ENCODE peak calls at places on chromosome 4, in five cellular contexts. X is mesenchymal stem cell, L is H9, A is trophoblast cell, B is H1. P is an unnamed sample.

GRCh38 chr4:183099537-183100297 is 660 bp downstream of the WWC2 start:
- DNase-seq in X (peak), L (peak), A (peak), B (no peak), P (peak)

GRCh38 chr4:151712777-151713176 is 48.0 kb downstream of the GATB start:
- DNase-seq in X (no peak), L (no peak), A (no peak), B (no peak), P (no peak)

GRCh38 chr4:76308548-76308947 is 2.0 kb downstream of the STBD1 start:
- DNase-seq in X (no peak), L (no peak), A (peak), B (no peak), P (no peak)

GRCh38 chr4:171117457-171117856 is 695.7 kb upstream of the GALNTL6 start:
- DNase-seq in X (peak), L (no peak), A (peak), B (no peak), P (no peak)

GRCh38 chr4:41217020-41217333 is 2.6 kb upstream of the APBB2 start:
- DNase-seq in X (no peak), L (no peak), A (no peak), B (no peak), P (no peak)

GRCh38 chr4:184376136-184376838 is 98.1 kb downstream of the IRF2 start:
- DNase-seq in X (no peak), L (no peak), A (no peak), B (no peak), P (no peak)

GRCh38 chr4:176758731-176759130 is 34.0 kb downstream of the VEGFC start:
- DNase-seq in X (no peak), L (no peak), A (no peak), B (no peak), P (no peak)

GRCh38 chr4:15799703-15800102 is 21.6 kb downstream of the CD38 start:
- DNase-seq in X (no peak), L (no peak), A (no peak), B (no peak), P (no peak)

GRCh38 chr4:125049711-125050110 is 265.0 kb upstream of the FAT4 start:
- DNase-seq in X (peak), L (no peak), A (no peak), B (no peak), P (no peak)

GRCh38 chr4:41458689-41459088 is 79.3 kb upstream of the LIMCH1 start:
- DNase-seq in X (no peak), L (no peak), A (no peak), B (no peak), P (no peak)

GRCh38 chr4:16269742-16270522 is 43.7 kb upstream of the TAPT1 start:
- DNase-seq in X (peak), L (no peak), A (peak), B (no peak), P (no peak)

GRCh38 chr4:186217733-186218293 is 9.5 kb upstream of the KLKB1 start:
- DNase-seq in X (no peak), L (no peak), A (no peak), B (no peak), P (no peak)

GRCh38 chr4:114311745-114312144 is 286.9 kb upstream of the UGT8 start:
- DNase-seq in X (no peak), L (no peak), A (no peak), B (no peak), P (no peak)

GRCh38 chr4:164955107-164955805 is 22.2 kb downstream of the TRIM61 start:
- DNase-seq in X (no peak), L (no peak), A (no peak), B (no peak), P (no peak)

GRCh38 chr4:181946902-181947301 is 296.3 kb upstream of the TENM3 start:
- DNase-seq in X (peak), L (no peak), A (no peak), B (no peak), P (no peak)

GRCh38 chr4:36133658-36134057 is 110.7 kb downstream of the ARAP2 start:
- DNase-seq in X (no peak), L (no peak), A (no peak), B (no peak), P (no peak)

GRCh38 chr4:130393246-130394041 is 1297.5 kb downstream of the C4orf33 start:
- DNase-seq in X (peak), L (no peak), A (no peak), B (no peak), P (no peak)

GRCh38 chr4:171601091-171601490 is 212.1 kb upstream of the GALNTL6 start:
- DNase-seq in X (no peak), L (no peak), A (no peak), B (no peak), P (no peak)

GRCh38 chr4:13103382-13104015 is 380.6 kb downstream of the RAB28 start:
- DNase-seq in X (no peak), L (peak), A (no peak), B (no peak), P (no peak)

GRCh38 chr4:166458756-166459155 is 585.7 kb downstream of the TLL1 start:
- DNase-seq in X (no peak), L (no peak), A (no peak), B (no peak), P (no peak)

GRCh38 chr4:96003941-96004340 is 164.0 kb downstream of the PDHA2 start:
- DNase-seq in X (no peak), L (no peak), A (no peak), B (no peak), P (no peak)

GRCh38 chr4:89563431-89563830 is 255.8 kb upstream of the GPRIN3 start:
- DNase-seq in X (no peak), L (no peak), A (no peak), B (no peak), P (no peak)

GRCh38 chr4:140185725-140186124 is 31.7 kb upstream of the MAML3 start:
- DNase-seq in X (no peak), L (no peak), A (no peak), B (no peak), P (no peak)

GRCh38 chr4:171717231-171717720 is 95.9 kb upstream of the GALNTL6 start:
- DNase-seq in X (no peak), L (no peak), A (no peak), B (no peak), P (no peak)

GRCh38 chr4:187603093-187603395 is 392.5 kb upstream of the ZFP42 start:
- DNase-seq in X (peak), L (no peak), A (no peak), B (no peak), P (no peak)

GRCh38 chr4:54274786-54275503 is 45.9 kb downstream of the PDGFRA start:
- DNase-seq in X (peak), L (no peak), A (no peak), B (no peak), P (no peak)

GRCh38 chr4:140884431-140885058 is 128.4 kb upstream of the TBC1D9 start:
- DNase-seq in X (peak), L (peak), A (peak), B (peak), P (peak)

GRCh38 chr4:102438873-102439614 is 62.1 kb upstream of the NFKB1 start:
- DNase-seq in X (peak), L (no peak), A (peak), B (no peak), P (no peak)

GRCh38 chr4:176767183-176767582 is 25.5 kb downstream of the VEGFC start:
- DNase-seq in X (no peak), L (no peak), A (no peak), B (no peak), P (no peak)

GRCh38 chr4:188986271-188986689 is 847.0 kb downstream of the TRIML1 start:
- DNase-seq in X (peak), L (no peak), A (peak), B (no peak), P (no peak)

GRCh38 chr4:177380730-177381287 is 61.4 kb downstream of the AGA start:
- DNase-seq in X (peak), L (peak), A (peak), B (peak), P (no peak)

GRCh38 chr4:142485452-142485851 is 360.6 kb downstream of the INPP4B start:
- DNase-seq in X (no peak), L (no peak), A (no peak), B (no peak), P (no peak)

GRCh38 chr4:153372967-153373562 is 28.6 kb downstream of the MND1 start:
- DNase-seq in X (no peak), L (no peak), A (no peak), B (no peak), P (no peak)

GRCh38 chr4:68368566-68369473 is 18.9 kb upstream of the YTHDC1 start:
- DNase-seq in X (peak), L (no peak), A (peak), B (no peak), P (no peak)

GRCh38 chr4:168781884-168782283 is 228.2 kb downstream of the CBR4 start:
- DNase-seq in X (no peak), L (no peak), A (no peak), B (no peak), P (no peak)

GRCh38 chr4:94411296-94411695 is 40.4 kb upstream of the PDLIM5 start:
- DNase-seq in X (no peak), L (no peak), A (peak), B (no peak), P (no peak)
- H2BK12ac ChIP-seq in X (no peak), L (no peak), A (no peak), B (no peak), P (no peak)

GRCh38 chr4:159432436-159432835 is 329.6 kb downstream of the RAPGEF2 start:
- DNase-seq in X (no peak), L (no peak), A (no peak), B (no peak), P (no peak)
- H2BK12ac ChIP-seq in X (no peak), L (no peak), A (no peak), B (no peak), P (no peak)

GRCh38 chr4:146432065-146432464 is 89.7 kb downstream of the SLC10A7 start:
- DNase-seq in X (no peak), L (no peak), A (no peak), B (no peak), P (no peak)

DNA sequence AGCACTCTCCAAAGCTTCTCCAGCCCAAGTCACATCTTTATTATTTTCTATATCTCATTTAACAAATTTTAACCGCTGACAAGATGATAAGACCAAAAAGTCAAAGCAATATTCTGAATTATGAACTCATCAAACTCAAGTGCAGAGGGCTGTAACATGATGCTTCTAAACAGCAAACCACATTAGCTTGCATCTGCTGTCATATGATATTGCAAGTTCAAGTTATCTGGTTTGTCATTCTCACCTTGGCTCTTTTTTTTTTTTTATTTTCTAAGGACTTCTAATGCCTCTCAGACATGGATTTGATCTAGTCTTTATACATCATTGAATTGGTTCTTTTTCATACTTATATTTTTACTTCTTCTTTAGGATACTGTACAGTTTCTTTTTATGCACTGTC is 93.4 kb downstream of the SLC10A7 start:
- DNase-seq in X (no peak), L (no peak), A (no peak), B (no peak), P (no peak)
- H2BK12ac ChIP-seq in X (no peak), L (no peak), A (no peak), B (no peak), P (no peak)

GRCh38 chr4:82691431-82691830 is 107.2 kb downstream of the SCD5 start:
- DNase-seq in X (no peak), L (no peak), A (no peak), B (no peak), P (no peak)

GRCh38 chr4:82681759-82682158 is 116.8 kb downstream of the SCD5 start:
- DNase-seq in X (no peak), L (no peak), A (no peak), B (no peak), P (no peak)

GRCh38 chr4:82692101-82692780 is 106.4 kb downstream of the SCD5 start:
- DNase-seq in X (no peak), L (no peak), A (no peak), B (no peak), P (no peak)

GRCh38 chr4:82688091-82688815 is 110.3 kb downstream of the SCD5 start:
- DNase-seq in X (no peak), L (no peak), A (no peak), B (no peak), P (no peak)

GRCh38 chr4:82687531-82687930 is 111.1 kb downstream of the SCD5 start:
- DNase-seq in X (no peak), L (no peak), A (no peak), B (no peak), P (no peak)
- H2BK12ac ChIP-seq in X (no peak), L (no peak), A (no peak), B (no peak), P (no peak)

GRCh38 chr4:88075336-88075735 is 67.9 kb downstream of the PKD2 start:
- DNase-seq in X (no peak), L (no peak), A (peak), B (no peak), P (no peak)

GRCh38 chr4:88078592-88078991 is 71.2 kb downstream of the PKD2 start:
- DNase-seq in X (no peak), L (no peak), A (peak), B (no peak), P (no peak)

GRCh38 chr4:88077911-88078310 is 70.5 kb downstream of the PKD2 start:
- DNase-seq in X (no peak), L (no peak), A (no peak), B (no peak), P (no peak)

DNA sequence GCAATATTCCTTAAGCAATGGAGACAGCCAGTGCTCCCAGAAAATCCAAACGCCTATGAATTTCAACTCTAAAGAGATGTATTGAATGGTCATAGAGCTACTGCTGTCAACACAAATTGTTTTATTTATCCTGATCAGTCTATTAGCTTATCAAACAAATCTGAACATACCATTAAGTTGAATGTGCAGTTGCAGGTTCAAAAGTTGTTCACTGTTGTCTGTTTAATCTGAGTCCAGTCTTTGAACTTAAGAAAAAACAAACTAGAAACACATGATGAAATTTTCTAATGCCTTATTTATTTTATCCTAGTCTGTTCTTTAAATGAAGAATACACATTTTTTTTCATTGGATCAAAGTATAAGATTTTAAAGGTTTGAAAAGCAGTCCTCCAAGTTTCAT is 73.2 kb downstream of the PKD2 start:
- DNase-seq in X (no peak), L (no peak), A (no peak), B (no peak), P (no peak)
- H2BK12ac ChIP-seq in X (no peak), L (no peak), A (no peak), B (no peak), P (no peak)

GRCh38 chr4:80990851-80991250 is 39.7 kb upstream of the BMP3 start:
- DNase-seq in X (no peak), L (no peak), A (no peak), B (no peak), P (peak)

GRCh38 chr4:80989921-80990544 is 40.5 kb upstream of the BMP3 start:
- DNase-seq in X (peak), L (no peak), A (peak), B (peak), P (peak)

DNA sequence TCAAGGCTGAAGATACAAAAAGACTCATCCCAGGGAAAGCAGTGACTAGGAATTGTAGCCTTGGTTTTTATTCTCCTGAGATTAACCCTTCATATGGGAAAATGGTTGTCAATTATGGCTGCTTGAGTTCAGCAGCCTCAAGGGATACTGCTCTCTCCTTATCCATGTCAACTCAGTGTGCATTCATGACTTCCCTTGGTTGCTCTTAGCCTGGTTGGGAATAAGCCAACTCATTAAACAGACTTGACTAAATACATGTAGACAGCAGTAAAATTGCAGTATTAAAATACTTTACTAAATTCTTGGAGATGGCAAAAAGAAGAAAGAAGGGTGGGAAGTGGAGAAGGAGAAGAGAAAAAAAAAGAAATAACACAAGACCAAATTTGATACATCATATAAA is 44.5 kb upstream of the BMP3 start:
- DNase-seq in X (no peak), L (no peak), A (no peak), B (no peak), P (no peak)
- H2BK12ac ChIP-seq in X (no peak), L (no peak), A (no peak), B (no peak), P (no peak)

GRCh38 chr4:82268050-82268825 is 105.6 kb downstream of the HNRNPD start:
- DNase-seq in X (peak), L (peak), A (peak), B (no peak), P (peak)

GRCh38 chr4:82268826-82269193 is 105.0 kb downstream of the HNRNPD start:
- DNase-seq in X (no peak), L (no peak), A (no peak), B (no peak), P (no peak)

GRCh38 chr4:82260632-82261031 is 113.2 kb downstream of the HNRNPD start:
- DNase-seq in X (no peak), L (no peak), A (no peak), B (no peak), P (no peak)

GRCh38 chr4:82261063-82261462 is 112.7 kb downstream of the HNRNPD start:
- DNase-seq in X (no peak), L (no peak), A (no peak), B (no peak), P (no peak)

DNA sequence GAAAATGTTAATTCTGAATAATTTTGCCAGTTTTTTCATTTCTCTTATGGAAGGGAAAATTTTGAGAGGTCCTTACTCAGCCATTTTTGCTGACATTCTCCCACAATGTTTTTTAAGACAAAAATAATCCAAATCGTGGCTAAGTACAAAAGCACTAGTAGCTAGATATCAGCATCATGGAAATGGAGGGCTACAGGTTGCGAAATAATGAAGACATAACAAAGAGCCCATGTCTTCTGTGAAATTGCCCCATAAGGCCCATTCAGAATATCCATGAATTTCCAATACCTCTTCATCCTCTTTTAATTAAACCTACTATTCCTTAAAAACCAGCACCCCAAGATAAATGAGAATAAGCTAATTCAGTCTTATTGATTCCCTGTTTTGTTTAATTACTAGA is 107.4 kb downstream of the HNRNPD start:
- DNase-seq in X (no peak), L (no peak), A (no peak), B (no peak), P (no peak)
- H2BK12ac ChIP-seq in X (no peak), L (no peak), A (no peak), B (no peak), P (no peak)

GRCh38 chr4:3321295-3321889 is 28.6 kb downstream of the RGS12 start:
- DNase-seq in X (no peak), L (no peak), A (no peak), B (no peak), P (no peak)
- H2BK12ac ChIP-seq in X (no peak), L (no peak), A (no peak), B (no peak), P (peak)

GRCh38 chr4:19521151-19521550 is 730.6 kb upstream of the SLIT2 start:
- DNase-seq in X (no peak), L (no peak), A (no peak), B (no peak), P (no peak)
- H2BK12ac ChIP-seq in X (no peak), L (no peak), A (no peak), B (no peak), P (no peak)

GRCh38 chr4:162509333-162509732 is 345.5 kb upstream of the FSTL5 start:
- DNase-seq in X (no peak), L (no peak), A (no peak), B (no peak), P (no peak)

GRCh38 chr4:162510115-162510514 is 346.3 kb upstream of the FSTL5 start:
- DNase-seq in X (no peak), L (peak), A (no peak), B (no peak), P (no peak)

GRCh38 chr4:162506253-162506652 is 342.5 kb upstream of the FSTL5 start:
- DNase-seq in X (peak), L (no peak), A (peak), B (no peak), P (no peak)

DNA sequence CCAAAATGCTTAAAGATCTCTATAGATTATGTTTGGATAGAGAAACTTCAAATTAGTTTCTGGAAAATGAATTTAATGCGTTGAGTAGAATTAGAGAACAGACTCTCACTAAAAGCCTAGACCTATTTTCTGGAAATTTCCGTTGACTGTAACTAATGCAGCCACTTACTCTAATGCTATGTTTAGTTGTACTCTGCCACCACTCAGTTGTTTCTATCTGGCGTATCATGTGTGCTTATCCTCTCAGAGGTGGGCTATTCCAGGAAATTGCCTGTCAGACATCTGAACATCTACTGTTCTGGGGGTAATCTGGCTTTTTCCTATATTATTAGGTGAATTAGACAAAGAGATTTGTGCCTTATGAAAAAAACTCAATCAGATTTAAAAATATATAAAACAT is 347.1 kb upstream of the FSTL5 start:
- DNase-seq in X (no peak), L (no peak), A (no peak), B (no peak), P (no peak)
- H2BK12ac ChIP-seq in X (no peak), L (no peak), A (no peak), B (no peak), P (no peak)

P was measured in neuronal stem cell.